ENCODE peak calls at places on chromosomes 2 and 18, in four cellular contexts. C, T, Y and E are unnamed samples.

GRCh38 chr2:56314809-56315208 is 131.0 kb downstream of the CCDC85A start:
- DNase-seq in Y (no peak), T (no peak), C (peak; percentile 39), E (no peak)

GRCh38 chr2:27891063-27891819 is 712 bp downstream of the BABAM2 start:
- DNase-seq in C (peak; percentile 67), T (peak; percentile 79), Y (peak; percentile 78), E (peak; percentile 66)

GRCh38 chr18:23502516-23503037 is 734 bp upstream of the RMC1 start:
- DNase-seq in T (no peak), C (no peak), Y (no peak), E (no peak)

GRCh38 chr2:235864311-235864710 is 303.9 kb downstream of the GBX2 start:
- DNase-seq in C (no peak), Y (no peak), T (no peak), E (no peak)

GRCh38 chr2:61949458-61950107 is 44.1 kb downstream of the COMMD1 start:
- DNase-seq in C (no peak), Y (peak; percentile 10), T (no peak), E (no peak)

GRCh38 chr2:154855113-154855512 is 156.6 kb downstream of the KCNJ3 start:
- DNase-seq in Y (no peak), T (no peak), C (no peak), E (no peak)

GRCh38 chr2:100198461-100199230 is 56.3 kb upstream of the AFF3 start:
- DNase-seq in T (no peak), C (no peak), Y (no peak), E (peak; percentile 5)

GRCh38 chr18:69330345-69330744 is 70.3 kb upstream of the DOK6 start:
- DNase-seq in T (no peak), Y (no peak), C (no peak), E (no peak)

GRCh38 chr2:217370391-217370790 is 510.5 kb upstream of the TNP1 start:
- DNase-seq in T (no peak), Y (no peak), C (peak; percentile 73), E (peak; percentile 79)

GRCh38 chr18:23689616-23690504 is 607 bp downstream of the LAMA3 start:
- DNase-seq in T (no peak), C (no peak), Y (peak; percentile 43), E (no peak)

GRCh38 chr2:45329045-45329677 is 281.9 kb downstream of the SRBD1 start:
- DNase-seq in C (peak; percentile 25), Y (peak; percentile 17), T (no peak), E (peak; percentile 56)

GRCh38 chr2:152097291-152098032 is 1.4 kb downstream of the CACNB4 start:
- DNase-seq in T (no peak), C (peak; percentile 28), Y (peak; percentile 17), E (peak; percentile 51)

GRCh38 chr2:125167152-125167551 is 1142.1 kb downstream of the CNTNAP5 start:
- DNase-seq in C (peak; percentile 49), Y (no peak), T (no peak), E (no peak)

GRCh38 chr2:20781656-20782265 is 41.1 kb downstream of the LDAH start:
- DNase-seq in C (peak; percentile 11), T (no peak), Y (peak; percentile 15), E (no peak)

GRCh38 chr2:16700566-16701259 is 35.1 kb upstream of the CYRIA start:
- DNase-seq in T (no peak), C (no peak), Y (no peak), E (no peak)

GRCh38 chr2:241036964-241037421 is 38.6 kb downstream of the SNED1 start:
- DNase-seq in C (no peak), Y (no peak), T (no peak), E (no peak)

GRCh38 chr2:42125887-42126594 is 43.1 kb upstream of the EML4 start:
- DNase-seq in Y (no peak), C (peak; percentile 74), T (no peak), E (no peak)

GRCh38 chr2:219442206-219443015 is 7.8 kb downstream of the SPEG start:
- DNase-seq in C (no peak), T (no peak), Y (no peak), E (no peak)

GRCh38 chr2:25161055-25161781 is 7.2 kb downstream of the POMC start:
- DNase-seq in C (peak; percentile 17), Y (peak; percentile 38), T (no peak), E (no peak)

GRCh38 chr2:20446280-20446916 is 476 bp upstream of the RHOB start:
- DNase-seq in T (peak; percentile 54), Y (no peak), C (no peak), E (no peak)

GRCh38 chr2:1550658-1551316 is 137.5 kb downstream of the TPO start:
- DNase-seq in Y (peak; percentile 74), C (peak; percentile 27), T (no peak), E (no peak)

GRCh38 chr2:35462226-35462983 is 893.2 kb upstream of the CRIM1 start:
- DNase-seq in C (peak; percentile 0), T (no peak), Y (no peak), E (no peak)

GRCh38 chr18:3906072-3906471 is 456.1 kb downstream of the TGIF1 start:
- DNase-seq in C (no peak), Y (no peak), T (no peak), E (no peak)

GRCh38 chr2:47373747-47374146 is 29.2 kb upstream of the MSH2 start:
- DNase-seq in T (no peak), C (no peak), Y (peak; percentile 53), E (no peak)

GRCh38 chr2:28048341-28048740 is 157.8 kb downstream of the BABAM2 start:
- DNase-seq in C (no peak), T (no peak), Y (no peak), E (no peak)

GRCh38 chr2:19829672-19830071 is 72.1 kb downstream of the TTC32 start:
- DNase-seq in Y (no peak), C (no peak), T (no peak), E (no peak)

GRCh38 chr2:237629739-237630138 is 2.4 kb downstream of the LRRFIP1 start:
- DNase-seq in Y (no peak), C (peak; percentile 56), T (no peak), E (no peak)

GRCh38 chr2:142536501-142536900 is 341.0 kb upstream of the KYNU start:
- DNase-seq in C (no peak), T (no peak), Y (no peak), E (no peak)

GRCh38 chr18:67359868-67360838 is 156.4 kb downstream of the DSEL start:
- DNase-seq in C (peak; percentile 86), Y (peak; percentile 43), T (peak; percentile 82), E (peak; percentile 84)

DNA sequence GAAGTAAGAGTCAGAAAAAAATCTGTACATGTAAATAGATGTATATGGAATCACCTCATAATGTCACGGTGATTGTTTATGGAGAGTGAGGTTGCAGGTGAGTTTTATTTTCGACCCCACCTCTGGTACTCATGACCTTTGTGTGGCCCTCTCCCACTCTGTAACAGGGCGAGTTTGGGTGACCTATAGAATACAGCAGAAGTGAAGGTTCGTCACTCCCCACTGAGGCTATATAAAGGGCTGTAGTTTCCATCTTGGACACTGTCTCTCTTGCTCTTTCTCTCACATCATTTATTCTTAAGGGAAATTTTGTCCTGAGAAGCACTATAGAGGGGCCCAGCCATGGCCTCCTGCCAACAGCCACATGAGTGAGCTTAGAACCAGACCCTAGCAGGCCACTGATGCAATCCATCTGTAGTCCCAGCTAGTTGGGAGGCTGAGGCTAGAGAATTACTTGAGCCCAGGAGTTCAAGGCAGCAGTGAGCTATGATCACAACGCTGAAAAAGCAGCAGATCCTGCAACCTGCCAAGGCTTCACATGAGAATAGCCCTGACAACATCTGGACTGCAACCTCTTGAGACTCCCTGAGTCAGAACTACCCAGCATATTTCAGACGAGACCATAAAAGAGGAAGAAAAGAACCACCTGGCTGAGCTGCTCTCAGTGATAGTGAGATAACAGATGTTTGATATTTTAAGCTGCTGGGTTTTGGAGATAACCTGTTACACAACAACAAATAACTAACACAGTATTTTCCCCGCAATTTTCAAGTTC is 74.3 kb upstream of the SLC1A4 start:
- DNase-seq in C (peak; percentile 48), T (no peak), Y (no peak), E (no peak)
- H3K4me3 ChIP-seq in C (no peak overlapping the region), T (no peak overlapping the region), Y (no peak overlapping the region), E (no peak overlapping the region)

DNA sequence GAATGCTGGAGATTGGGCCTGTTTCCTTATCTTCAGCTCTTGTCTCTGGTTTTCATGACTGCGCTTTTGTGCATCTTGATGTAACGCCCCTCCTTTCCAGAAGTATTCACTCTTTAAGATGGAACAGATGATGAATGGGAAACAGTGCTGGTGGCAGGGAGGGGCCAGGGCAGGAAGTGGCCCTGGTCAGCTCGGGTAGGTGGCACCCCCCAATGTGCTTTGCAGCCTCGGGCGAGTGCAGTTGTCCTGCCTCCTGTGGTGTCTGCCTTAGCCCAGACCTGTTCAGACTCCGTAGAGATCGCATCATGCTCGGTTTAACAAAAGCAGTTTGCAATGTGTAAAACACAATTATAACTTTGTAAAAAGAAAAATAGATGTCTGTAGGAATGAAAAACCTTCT is 17.0 kb upstream of the MGAT4A start:
- DNase-seq in C (no peak), T (no peak), Y (no peak), E (no peak)
- H3K4me3 ChIP-seq in C (no peak overlapping the region), T (no peak overlapping the region), Y (no peak overlapping the region), E (no peak overlapping the region)

GRCh38 chr18:12998332-12999060 is 7.3 kb downstream of the CEP192 start:
- DNase-seq in C (no peak), Y (no peak), T (no peak), E (no peak)
- H3K4me3 ChIP-seq in C (no peak overlapping the region), Y (no peak overlapping the region), T (no peak overlapping the region), E (no peak overlapping the region)

GRCh38 chr2:112627060-112628040 is 18.4 kb upstream of the SLC20A1 start:
- DNase-seq in Y (no peak), T (peak; percentile 86), C (peak; percentile 94), E (peak; percentile 95)
- H3K4me3 ChIP-seq in Y (no peak overlapping the region), T (peak overlapping the region; percentile 29), C (peak overlapping the region; percentile 48), E (peak overlapping the region; percentile 45)

GRCh38 chr2:127418300-127419111 is at the start of gene PROC:
- DNase-seq in C (no peak), T (no peak), Y (no peak), E (no peak)

GRCh38 chr2:127414855-127415592 is 3.2 kb upstream of the PROC start:
- DNase-seq in C (no peak), T (no peak), Y (no peak), E (no peak)

GRCh38 chr2:127415593-127416485 is 2.4 kb upstream of the PROC start:
- DNase-seq in C (no peak), Y (peak; percentile 89), T (no peak), E (peak; percentile 74)

GRCh38 chr2:127417406-127417805 is 821 bp upstream of the PROC start:
- DNase-seq in Y (no peak), T (no peak), C (no peak), E (no peak)

GRCh38 chr2:127416486-127417001 is 1.7 kb upstream of the PROC start:
- DNase-seq in T (no peak), Y (no peak), C (no peak), E (no peak)
- H3K4me3 ChIP-seq in T (peak overlapping the region; percentile 42), Y (no peak overlapping the region), C (no peak overlapping the region), E (peak overlapping the region; percentile 50)

GRCh38 chr2:222290691-222291484 is 7.9 kb downstream of the PAX3 start:
- DNase-seq in Y (no peak), T (no peak), C (peak; percentile 82), E (no peak)
- H3K4me3 ChIP-seq in Y (no peak overlapping the region), T (peak overlapping the region; percentile 44), C (peak overlapping the region; percentile 47), E (no peak overlapping the region)

GRCh38 chr18:46028536-46028891 is 43.5 kb downstream of the PSTPIP2 start:
- DNase-seq in Y (no peak), C (no peak), T (no peak), E (no peak)
- H3K4me3 ChIP-seq in Y (no peak overlapping the region), C (peak overlapping the region; percentile 65), T (peak overlapping the region; percentile 62), E (no peak overlapping the region)